ENCODE peak calls at places on chromosomes 4 and X, in seven cellular contexts. O is pulmonary artery endothelial cell, J is posterior cingulate gyrus, U is neural crest cell, C is GM19239, P is substantia nigra, E is chondrocyte. N is an unnamed sample.

GRCh38 chrX:19715711-19716638 is 171.4 kb downstream of the SH3KBP1 start:
- DNase-seq in O (no peak), J (no peak), U (no peak), C (no peak), P (no peak), E (no peak), N (no peak)

GRCh38 chr4:37865450-37865849 is 25.4 kb upstream of the TBC1D1 start:
- DNase-seq in O (no peak), J (no peak), U (no peak), C (no peak), P (no peak), E (no peak), N (no peak)

GRCh38 chr4:120731561-120731960 is 191.0 kb downstream of the PRDM5 start:
- DNase-seq in O (no peak), J (no peak), U (no peak), C (no peak), P (no peak), E (no peak), N (no peak)

GRCh38 chrX:31497086-31497485 is 425.2 kb upstream of the FTHL17 start:
- DNase-seq in O (no peak), J (no peak), U (no peak), C (no peak), P (no peak), E (no peak), N (no peak)

GRCh38 chr4:132866616-132867015 is 282.5 kb upstream of the PCDH10 start:
- DNase-seq in O (no peak), J (no peak), U (no peak), C (no peak), P (no peak), E (no peak), N (no peak)

GRCh38 chrX:15336023-15336413 is 695 bp upstream of the PIGA start:
- DNase-seq in O (peak), J (no peak), U (no peak), C (no peak), P (no peak), E (no peak), N (no peak)

GRCh38 chr4:35639929-35640328 is 604.4 kb downstream of the ARAP2 start:
- DNase-seq in O (no peak), J (no peak), U (no peak), C (no peak), P (no peak), E (no peak), N (no peak)

GRCh38 chr4:12978310-12978709 is 505.8 kb downstream of the RAB28 start:
- DNase-seq in O (no peak), J (no peak), U (no peak), C (no peak), P (no peak), E (no peak), N (no peak)

GRCh38 chrX:107272431-107272921 is 66.1 kb downstream of the DNAAF6 start:
- DNase-seq in O (no peak), J (no peak), U (no peak), C (no peak), P (no peak), E (no peak), N (no peak)

GRCh38 chrX:154043003-154043402 is 23.3 kb upstream of the IRAK1 start:
- DNase-seq in O (no peak), J (no peak), U (no peak), C (no peak), P (no peak), E (no peak), N (no peak)

GRCh38 chr4:2072971-2073807 is 14.1 kb downstream of the NAT8L start:
- DNase-seq in O (no peak), J (no peak), U (no peak), C (no peak), P (no peak), E (peak), N (no peak)

GRCh38 chrX:122565952-122566351 is 618.1 kb upstream of the GRIA3 start:
- DNase-seq in O (no peak), J (no peak), U (no peak), C (no peak), P (no peak), E (no peak), N (no peak)

GRCh38 chrX:24392709-24393108 is 32.3 kb downstream of the SUPT20HL1 start:
- DNase-seq in O (no peak), J (no peak), U (no peak), C (no peak), P (no peak), E (no peak), N (no peak)

GRCh38 chr4:15482842-15483241 is 13.2 kb downstream of the CC2D2A start:
- DNase-seq in O (no peak), J (no peak), U (no peak), C (no peak), P (no peak), E (no peak), N (no peak)

GRCh38 chr4:48116582-48116981 is 17.5 kb downstream of the TXK start:
- DNase-seq in O (no peak), J (no peak), U (no peak), C (no peak), P (no peak), E (no peak), N (no peak)

GRCh38 chr4:167032876-167033275 is 201.4 kb downstream of the SPOCK3 start:
- DNase-seq in O (no peak), J (no peak), U (no peak), C (no peak), P (no peak), E (no peak), N (no peak)

GRCh38 chr4:25020240-25020639 is 10.5 kb downstream of the LGI2 start:
- DNase-seq in O (no peak), J (no peak), U (no peak), C (no peak), P (no peak), E (no peak), N (no peak)

GRCh38 chrX:22395372-22395771 is 122.7 kb downstream of the CBLL2 start:
- DNase-seq in O (no peak), J (no peak), U (no peak), C (no peak), P (no peak), E (no peak), N (no peak)

GRCh38 chr4:127143460-127144190 is 489.1 kb upstream of the INTU start:
- DNase-seq in O (no peak), J (no peak), U (no peak), C (no peak), P (no peak), E (no peak), N (no peak)

GRCh38 chr4:53510981-53511380 is 80.3 kb downstream of the LNX1 start:
- DNase-seq in O (no peak), J (no peak), U (no peak), C (no peak), P (no peak), E (no peak), N (no peak)

GRCh38 chrX:76253432-76253831 is 80.6 kb downstream of the PBDC1 start:
- DNase-seq in O (no peak), J (no peak), U (peak), C (peak), P (no peak), E (no peak), N (peak)

GRCh38 chrX:69121321-69122000 is 43.8 kb downstream of the PJA1 start:
- DNase-seq in O (no peak), J (no peak), U (no peak), C (no peak), P (no peak), E (no peak), N (no peak)

GRCh38 chr4:110869114-110869513 is 246.2 kb upstream of the PITX2 start:
- DNase-seq in O (no peak), J (no peak), U (no peak), C (no peak), P (no peak), E (no peak), N (no peak)

GRCh38 chr4:83011779-83012630 is 1.4 kb upstream of the LIN54 start:
- DNase-seq in O (no peak), J (peak), U (peak), C (no peak), P (no peak), E (no peak), N (no peak)

GRCh38 chr4:169342906-169343560 is 72.3 kb upstream of the SH3RF1 start:
- DNase-seq in O (no peak), J (no peak), U (no peak), C (no peak), P (no peak), E (no peak), N (no peak)

GRCh38 chr4:144174401-144175067 is 34.0 kb upstream of the GYPA start:
- DNase-seq in O (peak), J (no peak), U (no peak), C (peak), P (no peak), E (no peak), N (peak)

GRCh38 chr4:184805462-184806245 is 20.1 kb downstream of the ACSL1 start:
- DNase-seq in O (no peak), J (peak), U (no peak), C (no peak), P (peak), E (no peak), N (no peak)

GRCh38 chr4:38950159-38950558 is 82.0 kb downstream of the TMEM156 start:
- DNase-seq in O (no peak), J (no peak), U (no peak), C (no peak), P (no peak), E (no peak), N (no peak)

GRCh38 chr4:5399790-5400421 is 308.5 kb downstream of the EVC2 start:
- DNase-seq in O (no peak), J (no peak), U (peak), C (peak), P (no peak), E (no peak), N (no peak)

GRCh38 chr4:76904646-76905190 is 6.8 kb upstream of the SOWAHB start:
- DNase-seq in O (no peak), J (no peak), U (no peak), C (no peak), P (no peak), E (no peak), N (no peak)

GRCh38 chrX:147891886-147892285 is 19.8 kb upstream of the FMR1 start:
- DNase-seq in O (no peak), J (no peak), U (no peak), C (no peak), P (no peak), E (no peak), N (no peak)

GRCh38 chr4:74317616-74318256 is 9.5 kb downstream of the EPGN start:
- DNase-seq in O (no peak), J (no peak), U (no peak), C (no peak), P (no peak), E (no peak), N (no peak)

GRCh38 chrX:20221902-20222301 is 44.8 kb downstream of the RPS6KA3 start:
- DNase-seq in O (no peak), J (no peak), U (no peak), C (no peak), P (no peak), E (no peak), N (no peak)

GRCh38 chrX:1274786-1275185 is 6.2 kb downstream of the CSF2RA start:
- DNase-seq in O (no peak), J (no peak), U (no peak), C (no peak), P (no peak), E (no peak), N (no peak)

GRCh38 chrX:70970482-70970999 is 39.6 kb upstream of the SLC7A3 start:
- DNase-seq in O (no peak), J (no peak), U (no peak), C (no peak), P (no peak), E (no peak), N (no peak)

GRCh38 chrX:49237060-49237459 is 1.8 kb downstream of the CCDC22 start:
- DNase-seq in O (no peak), J (no peak), U (no peak), C (no peak), P (no peak), E (no peak), N (no peak)

GRCh38 chr4:53921856-53922255 is 142.5 kb downstream of the CHIC2 start:
- DNase-seq in O (no peak), J (no peak), U (no peak), C (no peak), P (no peak), E (no peak), N (no peak)

N was measured in GM12864.